ENCODE peak calls at places on chromosomes 12 and 14, in four cellular contexts. T is astrocyte of the spinal cord, S is brain microvascular endothelial cell, Y is fibroblast of lung. Z is an unnamed sample.

GRCh38 chr14:89332031-89332430 is 85.0 kb downstream of the FOXN3 start:
- DNase-seq in T (peak), S (peak), Y (peak), Z (no peak)

GRCh38 chr12:9626821-9627220 is 19.1 kb upstream of the KLRB1 start:
- DNase-seq in S (no peak), Y (no peak), T (no peak), Z (no peak)

GRCh38 chr12:85835810-85836715 is at the start of gene RASSF9:
- DNase-seq in S (peak), T (peak), Y (peak), Z (peak)

GRCh38 chr12:44457465-44457864 is 418.6 kb downstream of the NELL2 start:
- DNase-seq in T (no peak), Y (no peak), S (no peak), Z (no peak)

GRCh38 chr12:53827306-53827705 is 75.5 kb upstream of the CISTR start:
- DNase-seq in T (no peak), Y (no peak), S (no peak), Z (no peak)

GRCh38 chr12:53053223-53054111 is 3.6 kb downstream of the TNS2 start:
- DNase-seq in S (no peak), Y (no peak), T (no peak), Z (no peak)

GRCh38 chr12:114480309-114481199 is 74.6 kb upstream of the TBX5 start:
- DNase-seq in T (no peak), S (no peak), Y (peak), Z (no peak)

GRCh38 chr12:38124247-38125012 is 192.1 kb upstream of the ALG10B start:
- DNase-seq in T (no peak), Y (no peak), S (no peak), Z (no peak)

GRCh38 chr14:51604078-51604477 is 47.6 kb upstream of the FRMD6 start:
- DNase-seq in T (peak), Y (peak), S (peak), Z (peak)

GRCh38 chr14:100842799-100843198 is 16.9 kb downstream of the MEG3 start:
- DNase-seq in T (peak), S (peak), Y (peak), Z (peak)

GRCh38 chr14:64973026-64973442 is 898 bp upstream of the RAB15 start:
- DNase-seq in Y (no peak), T (no peak), S (no peak), Z (no peak)

GRCh38 chr14:21309956-21310355 is 30.1 kb downstream of the RPGRIP1 start:
- DNase-seq in S (no peak), T (no peak), Y (no peak), Z (no peak)

GRCh38 chr12:74283646-74284045 is 254.0 kb upstream of the ATXN7L3B start:
- DNase-seq in T (no peak), Y (no peak), S (no peak), Z (no peak)

GRCh38 chr12:112353389-112353788 is 28.8 kb downstream of the HECTD4 start:
- DNase-seq in S (peak), T (peak), Y (peak), Z (no peak)

GRCh38 chr12:8847435-8847834 is 25.0 kb downstream of the A2ML1 start:
- DNase-seq in Y (no peak), T (no peak), S (no peak), Z (no peak)

GRCh38 chr14:31127690-31128089 is 79.9 kb downstream of the HECTD1 start:
- DNase-seq in Y (no peak), T (no peak), S (no peak), Z (no peak)

GRCh38 chr12:50088577-50089335 is 3.6 kb downstream of the SMARCD1 start:
- DNase-seq in S (peak), Y (peak), T (peak), Z (no peak)

GRCh38 chr14:38524636-38525403 is 268.9 kb upstream of the CLEC14A start:
- DNase-seq in T (no peak), S (no peak), Y (peak), Z (no peak)

GRCh38 chr12:55727643-55728184 is 1.1 kb downstream of the CD63 start:
- DNase-seq in Y (peak), T (no peak), S (no peak), Z (no peak)

GRCh38 chr12:116979109-116979508 is 68.4 kb downstream of the FBXW8 start:
- DNase-seq in Y (no peak), T (no peak), S (no peak), Z (no peak)

GRCh38 chr14:80136358-80136757 is 74.9 kb downstream of the DIO2 start:
- DNase-seq in T (peak), Y (no peak), S (no peak), Z (no peak)

GRCh38 chr12:10012630-10013330 is 2.4 kb downstream of the CLEC12B start:
- DNase-seq in S (no peak), Y (no peak), T (no peak), Z (no peak)

GRCh38 chr12:121095544-121096198 is 37.0 kb upstream of the P2RX7 start:
- DNase-seq in Y (peak), S (peak), T (peak), Z (peak)

GRCh38 chr12:106914796-106915634 is 40.7 kb upstream of the TMEM263 start:
- DNase-seq in S (no peak), T (no peak), Y (no peak), Z (no peak)

GRCh38 chr12:78457951-78458350 is 406.6 kb upstream of the SYT1 start:
- DNase-seq in T (peak), Y (peak), S (no peak), Z (no peak)

GRCh38 chr12:119006749-119007148 is 25.4 kb downstream of the SRRM4 start:
- DNase-seq in Y (no peak), T (no peak), S (no peak), Z (no peak)

GRCh38 chr12:122523280-122523679 is 3.5 kb downstream of the RSRC2 start:
- DNase-seq in S (peak), Y (peak), T (peak), Z (no peak)

GRCh38 chr12:29769162-29769820 is 14.5 kb downstream of the TMTC1 start:
- DNase-seq in Y (peak), T (peak), S (peak), Z (peak)

GRCh38 chr12:44875417-44875953 is 630 bp downstream of the NELL2 start:
- DNase-seq in S (no peak), T (no peak), Y (peak), Z (no peak)

GRCh38 chr14:30620178-30620577 is 1.9 kb upstream of the SCFD1 start:
- DNase-seq in T (peak), Y (peak), S (peak), Z (peak)

GRCh38 chr14:59455411-59455810 is 9.8 kb downstream of the GPR135 start:
- DNase-seq in Y (peak), T (peak), S (no peak), Z (no peak)

GRCh38 chr14:24234095-24235020 is 1.6 kb downstream of the GMPR2 start:
- DNase-seq in Y (no peak), S (no peak), T (no peak), Z (no peak)
- H3K4me3 ChIP-seq in Y (no peak), S (no peak), T (no peak), Z (no peak)

DNA sequence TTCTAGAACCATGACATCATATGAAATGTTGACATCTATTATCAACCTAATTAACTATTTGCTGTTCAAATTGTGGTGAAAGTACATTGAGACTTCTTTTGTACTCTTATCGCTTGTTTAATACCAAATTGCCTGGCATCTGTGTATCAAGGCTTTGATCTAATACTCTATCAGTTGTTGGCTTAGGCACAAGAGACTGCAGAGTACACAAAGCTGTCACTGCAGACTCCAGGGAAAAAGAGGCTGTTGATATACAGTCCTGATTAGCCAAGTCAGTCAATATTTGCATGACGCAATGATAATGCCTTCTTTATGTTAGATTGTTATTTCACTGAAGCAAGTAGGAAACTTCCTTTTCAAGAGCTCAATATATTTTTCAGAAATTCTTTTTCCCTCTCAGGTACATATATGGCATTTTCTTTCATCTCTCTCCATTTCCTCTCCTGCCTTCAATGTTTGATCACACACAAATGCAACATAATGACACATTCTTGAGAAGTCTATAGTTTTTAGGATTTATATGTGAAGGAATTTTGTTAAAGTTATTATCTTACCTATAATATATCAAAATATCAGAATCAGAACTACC is 32.3 kb upstream of the PTCSC3 start:
- DNase-seq in S (no peak), Y (no peak), T (no peak), Z (no peak)
- TF ChIP-seq CTCF in S (no peak), Y (no peak), T (no peak), Z (no peak)

GRCh38 chr12:110074089-110074488 is 25.8 kb upstream of the C12orf76 start:
- DNase-seq in S (no peak), T (no peak), Y (no peak), Z (no peak)
- H3K4me3 ChIP-seq in S (no peak), T (no peak), Y (no peak), Z (no peak)

GRCh38 chr12:5511644-5512584 is 80.0 kb downstream of the NTF3 start:
- DNase-seq in S (no peak), T (peak), Y (peak), Z (no peak)
- TF ChIP-seq CTCF in S (peak), T (peak), Y (peak), Z (peak)

GRCh38 chr12:87660987-87661769 is 368.0 kb downstream of the C12orf50 start:
- DNase-seq in T (no peak), Y (peak), S (no peak), Z (peak)
- H3K4me3 ChIP-seq in T (no peak), Y (no peak), S (no peak), Z (no peak)

GRCh38 chr12:19131020-19131431 is 1.5 kb downstream of the PLEKHA5 start:
- DNase-seq in T (peak), Y (peak), S (no peak), Z (no peak)

GRCh38 chr12:19127270-19127669 is 2.3 kb upstream of the PLEKHA5 start:
- DNase-seq in T (no peak), S (no peak), Y (no peak), Z (no peak)

GRCh38 chr12:19130224-19131019 is 889 bp downstream of the PLEKHA5 start:
- DNase-seq in Y (no peak), S (no peak), T (peak), Z (no peak)

GRCh38 chr12:19129121-19129485 is 430 bp upstream of the PLEKHA5 start:
- DNase-seq in Y (no peak), S (no peak), T (peak), Z (no peak)

DNA sequence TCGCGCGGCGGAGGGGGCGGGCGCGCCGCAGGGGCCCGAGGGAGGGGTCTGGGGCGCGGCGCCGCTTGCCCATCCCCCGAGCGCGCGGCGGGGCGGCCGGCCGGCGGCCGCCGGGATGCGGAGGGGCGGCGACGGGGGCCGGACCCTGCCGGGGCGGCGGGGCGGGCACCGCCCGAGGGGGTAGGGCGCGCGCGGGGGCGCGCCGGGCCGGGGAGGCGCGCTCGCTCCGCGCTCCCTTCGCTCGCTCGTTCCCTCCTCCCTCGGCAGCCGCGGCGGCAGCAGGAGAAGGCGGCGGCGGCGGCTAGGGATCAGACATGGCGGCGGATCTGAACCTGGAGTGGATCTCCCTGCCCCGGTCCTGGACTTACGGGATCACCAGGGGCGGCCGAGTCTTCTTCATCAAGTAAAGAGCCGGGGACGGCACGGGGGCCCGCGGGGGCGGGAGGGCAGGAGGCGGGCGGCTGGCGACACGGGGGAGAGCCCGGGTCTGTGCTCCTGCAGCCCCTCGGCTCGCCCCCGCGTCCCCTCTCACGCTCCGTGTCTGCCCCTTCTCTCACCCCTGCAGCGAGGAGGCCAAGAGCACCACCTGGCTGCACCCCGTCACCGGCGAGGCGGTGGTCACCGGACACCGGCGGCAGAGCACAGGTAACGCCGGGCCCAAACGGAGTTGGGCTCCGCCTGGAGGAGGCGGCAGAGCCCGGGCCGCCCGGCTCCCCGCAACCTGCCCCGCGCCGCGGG is at the start of gene PLEKHA5:
- DNase-seq in Y (peak), T (peak), S (peak), Z (no peak)
- TF ChIP-seq CTCF in Y (no peak), T (no peak), S (peak), Z (no peak)

GRCh38 chr12:4303750-4304149 is 17.3 kb upstream of the TIGAR start:
- DNase-seq in T (no peak), S (no peak), Y (no peak), Z (no peak)

GRCh38 chr12:4312251-4312650 is 8.8 kb upstream of the TIGAR start:
- DNase-seq in T (no peak), Y (no peak), S (no peak), Z (no peak)

GRCh38 chr12:4302881-4303280 is 18.1 kb upstream of the TIGAR start:
- DNase-seq in Y (no peak), T (no peak), S (no peak), Z (no peak)

GRCh38 chr12:4308334-4308960 is 12.6 kb upstream of the TIGAR start:
- DNase-seq in S (no peak), Y (no peak), T (no peak), Z (no peak)

GRCh38 chr12:4307593-4308333 is 13.2 kb upstream of the TIGAR start:
- DNase-seq in T (peak), Y (peak), S (peak), Z (peak)
- H3K4me3 ChIP-seq in T (no peak), Y (peak), S (peak), Z (no peak)

GRCh38 chr12:13367973-13368372 is 171.4 kb downstream of the EMP1 start:
- DNase-seq in Y (no peak), S (no peak), T (no peak), Z (no peak)

GRCh38 chr12:13358391-13358905 is 161.9 kb downstream of the EMP1 start:
- DNase-seq in S (no peak), T (no peak), Y (no peak), Z (no peak)

GRCh38 chr12:13365782-13366366 is 169.3 kb downstream of the EMP1 start:
- DNase-seq in Y (no peak), S (no peak), T (no peak), Z (no peak)

GRCh38 chr12:13359636-13360035 is 163.1 kb downstream of the EMP1 start:
- DNase-seq in T (no peak), S (no peak), Y (no peak), Z (no peak)

GRCh38 chr12:13362260-13362841 is 165.8 kb downstream of the EMP1 start:
- DNase-seq in Y (peak), T (peak), S (peak), Z (peak)
- TF ChIP-seq CTCF in Y (peak), T (peak), S (peak), Z (peak)

GRCh38 chr14:66495214-66496098 is 9.3 kb downstream of the CCDC196 start:
- DNase-seq in T (peak), S (peak), Y (peak), Z (peak)
- H3K4me3 ChIP-seq in T (no peak), S (no peak), Y (peak), Z (no peak)